ENCODE peak calls at places on chromosomes 16 and 17, in eight cellular contexts. E is endothelial cell of umbilical vein, Y is Peyer's patch, M is psoas muscle, R is tibial artery, D is BJ, T is HFF-Myc, L is A673. O is an unnamed sample.

GRCh38 chr16:80265624-80266306 is 275.0 kb upstream of the DYNLRB2 start:
- DNase-seq in L (no peak), R (no peak), D (no peak), M (no peak), T (no peak), Y (no peak), E (no peak), O (no peak)

GRCh38 chr16:66324785-66325184 is 41.7 kb upstream of the CDH5 start:
- DNase-seq in T (no peak), D (no peak), Y (no peak), E (peak; percentile 16), M (no peak), R (no peak), L (peak; percentile 59), O (no peak)

GRCh38 chr17:38871247-38871991 is 1.6 kb downstream of the LASP1 start:
- DNase-seq in R (peak; percentile 83), M (peak; percentile 70), D (no peak), E (peak; percentile 75), L (peak; percentile 28), Y (peak; percentile 62), T (no peak), O (no peak)

GRCh38 chr17:14007951-14008350 is 61.4 kb upstream of the COX10 start:
- DNase-seq in R (no peak), Y (no peak), D (no peak), L (no peak), T (no peak), E (no peak), M (no peak), O (no peak)

GRCh38 chr16:70579648-70580630 is 56.3 kb downstream of the SF3B3 start:
- DNase-seq in M (peak; percentile 78), T (no peak), R (peak; percentile 42), D (no peak), L (no peak), E (no peak), Y (no peak), O (no peak)

GRCh38 chr17:69638516-69638915 is 224.0 kb downstream of the MAP2K6 start:
- DNase-seq in E (peak; percentile 20), R (no peak), D (no peak), T (no peak), L (no peak), M (no peak), Y (no peak), O (no peak)

GRCh38 chr16:13067648-13068047 is 166.2 kb downstream of the SHISA9 start:
- DNase-seq in T (no peak), D (no peak), R (no peak), E (no peak), Y (no peak), L (no peak), M (no peak), O (no peak)

GRCh38 chr16:72913551-72913950 is 134.4 kb downstream of the ZFHX3 start:
- DNase-seq in Y (no peak), D (no peak), M (no peak), T (no peak), R (no peak), L (no peak), E (no peak), O (no peak)

GRCh38 chr16:27238016-27238587 is 30.5 kb downstream of the NSMCE1 start:
- DNase-seq in R (peak; percentile 62), E (peak; percentile 36), L (no peak), M (no peak), Y (peak; percentile 39), T (no peak), D (no peak), O (no peak)

GRCh38 chr16:20314575-20314974 is 12.7 kb downstream of the GP2 start:
- DNase-seq in D (no peak), Y (no peak), M (no peak), L (no peak), R (no peak), T (no peak), E (no peak), O (no peak)

GRCh38 chr16:8798174-8798527 is 512 bp downstream of the PMM2 start:
- DNase-seq in M (no peak), Y (no peak), T (no peak), D (no peak), L (no peak), R (no peak), E (no peak), O (no peak)

GRCh38 chr17:44119062-44119461 is 4.4 kb downstream of the HDAC5 start:
- DNase-seq in L (no peak), M (no peak), Y (no peak), T (no peak), R (no peak), E (no peak), D (no peak), O (no peak)

GRCh38 chr17:2462481-2462880 is 49.2 kb downstream of the METTL16 start:
- DNase-seq in T (no peak), R (no peak), D (no peak), E (no peak), M (no peak), L (no peak), Y (no peak), O (no peak)

GRCh38 chr16:7361416-7362129 is 28.9 kb downstream of the RBFOX1 start:
- DNase-seq in L (no peak), R (no peak), Y (no peak), M (no peak), T (no peak), E (no peak), D (no peak), O (no peak)

GRCh38 chr17:80942360-80943345 is 49.0 kb upstream of the CHMP6 start:
- DNase-seq in Y (peak; percentile 40), T (peak; percentile 44), E (no peak), M (peak; percentile 95), L (peak; percentile 92), R (peak; percentile 97), D (peak; percentile 36), O (peak; percentile 4)

GRCh38 chr17:45917081-45917480 is 22.7 kb downstream of the MAPT start:
- DNase-seq in D (no peak), Y (no peak), M (no peak), T (no peak), E (no peak), L (no peak), R (no peak), O (no peak)

GRCh38 chr16:70778901-70779309 is 22.1 kb downstream of the VAC14 start:
- DNase-seq in E (peak; percentile 7), D (peak; percentile 67), R (peak; percentile 75), M (peak; percentile 82), Y (peak; percentile 19), L (peak; percentile 89), T (peak; percentile 88), O (peak; percentile 66)

GRCh38 chr17:3922765-3923164 is 6.5 kb upstream of the P2RX1 start:
- DNase-seq in L (no peak), E (no peak), M (no peak), R (no peak), T (no peak), D (no peak), Y (no peak), O (no peak)

GRCh38 chr17:40297511-40297910 is 9.8 kb downstream of the CDC6 start:
- DNase-seq in T (no peak), R (no peak), Y (no peak), D (no peak), M (no peak), L (no peak), E (no peak), O (no peak)
- TF ChIP-seq CTCF in T (no peak), R (no peak), Y (no peak), D (no peak), M (no peak), L (no peak), E (no peak), O (no peak)

GRCh38 chr17:56977673-56978395 is at the start of gene SCPEP1:
- DNase-seq in D (no peak), R (peak; percentile 86), T (no peak), M (peak; percentile 92), Y (peak; percentile 86), L (peak; percentile 81), E (peak; percentile 85), O (no peak)

GRCh38 chr17:56975656-56976055 is 2.3 kb upstream of the SCPEP1 start:
- DNase-seq in T (no peak), D (no peak), R (no peak), Y (no peak), L (no peak), M (no peak), E (no peak), O (no peak)

GRCh38 chr17:56979091-56979480 is 1.2 kb downstream of the SCPEP1 start:
- DNase-seq in L (no peak), M (no peak), T (no peak), E (no peak), Y (no peak), D (no peak), R (no peak), O (no peak)

GRCh38 chr17:56978441-56979090 is 635 bp downstream of the SCPEP1 start:
- DNase-seq in M (no peak), D (no peak), E (no peak), R (no peak), L (no peak), T (no peak), Y (no peak), O (no peak)

DNA sequence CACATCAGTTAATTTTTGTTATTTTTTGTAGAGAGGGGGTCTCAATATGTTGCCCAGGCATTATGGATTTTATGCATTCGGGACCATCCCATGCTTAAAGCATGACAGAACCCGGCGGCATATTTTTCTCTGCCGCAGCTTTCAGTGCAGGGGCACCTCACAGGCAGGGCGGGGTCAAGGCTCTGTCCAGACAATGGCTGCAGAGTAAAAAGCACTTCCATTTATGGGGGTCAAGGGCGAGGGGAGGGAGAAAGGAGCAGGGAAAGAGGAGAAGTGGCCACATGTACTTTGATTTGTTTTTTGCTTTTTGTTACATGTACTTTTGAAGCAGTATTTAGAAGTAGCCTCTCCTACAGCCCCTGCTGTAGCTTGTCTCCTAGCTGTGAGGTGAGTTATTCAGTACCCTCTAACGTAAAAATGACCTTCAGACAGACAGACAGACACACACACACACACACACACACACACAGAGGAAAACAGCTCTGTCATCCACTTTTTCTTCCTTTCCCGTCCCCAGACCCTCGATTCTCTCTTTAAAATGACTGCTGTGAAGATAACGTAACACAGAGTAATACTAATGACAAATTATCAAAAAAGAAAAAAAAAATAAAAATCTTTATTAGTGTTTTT is 875 bp upstream of the SCPEP1 start:
- DNase-seq in D (no peak), R (no peak), L (no peak), M (no peak), Y (no peak), T (no peak), E (peak; percentile 15), O (no peak)
- H3K4me3 ChIP-seq in D (no peak overlapping the region), R (peak overlapping the region; percentile 63), L (peak overlapping the region; percentile 51), M (peak overlapping the region; percentile 79), Y (peak overlapping the region; percentile 78), T (peak overlapping the region; percentile 61), E (no peak overlapping the region), O (peak overlapping the region; percentile 23)

GRCh38 chr16:87681990-87682570 is 79.8 kb downstream of the JPH3 start:
- DNase-seq in R (no peak), L (peak; percentile 20), T (peak; percentile 17), E (peak; percentile 63), M (no peak), D (peak; percentile 16), Y (no peak), O (peak; percentile 14)
- TF ChIP-seq CTCF in R (no peak), L (peak; percentile 35), T (peak; percentile 51), E (peak; percentile 43), M (no peak), D (peak; percentile 44), Y (no peak), O (peak; percentile 43)

DNA sequence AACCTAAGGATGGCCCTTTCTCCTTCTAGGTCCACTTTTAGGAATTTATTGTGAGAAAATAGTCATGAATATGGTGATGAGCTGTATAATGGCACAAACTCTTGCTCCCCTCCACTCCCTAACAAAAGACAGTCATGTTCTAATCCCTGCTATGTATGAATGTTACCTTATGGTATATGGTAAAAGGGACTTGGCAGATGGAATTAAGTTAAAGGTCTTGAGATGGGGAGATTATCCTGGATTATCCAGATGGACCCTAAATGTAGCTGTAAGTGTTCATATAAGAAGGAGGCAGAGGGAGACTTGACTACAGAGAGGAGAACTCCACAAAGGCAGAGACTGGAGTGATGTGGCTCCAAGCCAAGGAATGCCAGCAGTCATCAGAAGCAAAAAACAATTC is 296.1 kb downstream of the SOX9 start:
- DNase-seq in R (no peak), Y (no peak), E (no peak), D (no peak), T (no peak), M (no peak), L (no peak), O (no peak)
- H3K4me3 ChIP-seq in R (no peak overlapping the region), Y (no peak overlapping the region), E (no peak overlapping the region), D (no peak overlapping the region), T (no peak overlapping the region), M (no peak overlapping the region), L (no peak overlapping the region), O (no peak overlapping the region)

O was measured in AG04449.